ENCODE peak calls at places on chromosomes 12 and 14, in eight cellular contexts. One of them, this sample, is unnamed.

GRCh38 chr12:58777815-58778214 is 142.5 kb downstream of the LRIG3 start:
- DNase-seq in GM12878: no peak
- DNase-seq in transverse colon: no peak
- DNase-seq in GM23338: no peak
- DNase-seq in breast epithelium: no peak
- DNase-seq in HCT116: no peak
- DNase-seq in SK-N-SH: no peak
- DNase-seq in vagina: no peak
- DNase-seq in this sample: no peak

GRCh38 chr14:74474376-74474775 is 18.7 kb downstream of the NPC2 start:
- DNase-seq in GM12878: no peak
- DNase-seq in transverse colon: no peak
- DNase-seq in GM23338: no peak
- DNase-seq in breast epithelium: no peak
- DNase-seq in HCT116: no peak
- DNase-seq in SK-N-SH: no peak
- DNase-seq in vagina: no peak
- DNase-seq in this sample: no peak

GRCh38 chr14:56195727-56196126 is 77.5 kb downstream of the PELI2 start:
- DNase-seq in GM12878: peak
- DNase-seq in transverse colon: peak
- DNase-seq in GM23338: no peak
- DNase-seq in breast epithelium: no peak
- DNase-seq in HCT116: no peak
- DNase-seq in SK-N-SH: no peak
- DNase-seq in vagina: no peak
- DNase-seq in this sample: no peak

GRCh38 chr12:3214508-3215365 is 137.6 kb downstream of the TSPAN9 start:
- DNase-seq in GM12878: no peak
- DNase-seq in transverse colon: no peak
- DNase-seq in GM23338: peak
- DNase-seq in breast epithelium: no peak
- DNase-seq in HCT116: no peak
- DNase-seq in SK-N-SH: no peak
- DNase-seq in vagina: no peak
- DNase-seq in this sample: no peak

GRCh38 chr12:24133385-24133784 is 183.9 kb upstream of the SOX5 start:
- DNase-seq in GM12878: peak
- DNase-seq in transverse colon: no peak
- DNase-seq in GM23338: peak
- DNase-seq in breast epithelium: no peak
- DNase-seq in HCT116: no peak
- DNase-seq in SK-N-SH: no peak
- DNase-seq in vagina: no peak
- DNase-seq in this sample: no peak

GRCh38 chr12:1519642-1520041 is 74.7 kb downstream of the FBXL14 start:
- DNase-seq in GM12878: no peak
- DNase-seq in transverse colon: no peak
- DNase-seq in GM23338: no peak
- DNase-seq in breast epithelium: peak
- DNase-seq in HCT116: no peak
- DNase-seq in SK-N-SH: no peak
- DNase-seq in vagina: no peak
- DNase-seq in this sample: no peak

GRCh38 chr14:60563113-60563512 is 54.2 kb downstream of the SIX6 start:
- DNase-seq in GM12878: no peak
- DNase-seq in transverse colon: no peak
- DNase-seq in GM23338: no peak
- DNase-seq in breast epithelium: no peak
- DNase-seq in HCT116: no peak
- DNase-seq in SK-N-SH: no peak
- DNase-seq in vagina: no peak
- DNase-seq in this sample: no peak

GRCh38 chr14:95375539-95376109 is 55.9 kb upstream of the CLMN start:
- DNase-seq in GM12878: no peak
- DNase-seq in transverse colon: no peak
- DNase-seq in GM23338: no peak
- DNase-seq in breast epithelium: no peak
- DNase-seq in HCT116: no peak
- DNase-seq in SK-N-SH: no peak
- DNase-seq in vagina: no peak
- DNase-seq in this sample: no peak

GRCh38 chr12:16891673-16892072 is 285.7 kb upstream of the LMO3 start:
- DNase-seq in GM12878: no peak
- DNase-seq in transverse colon: no peak
- DNase-seq in GM23338: no peak
- DNase-seq in breast epithelium: no peak
- DNase-seq in HCT116: no peak
- DNase-seq in SK-N-SH: no peak
- DNase-seq in vagina: no peak
- DNase-seq in this sample: no peak

GRCh38 chr12:117333331-117334000 is 28.0 kb downstream of the NOS1 start:
- DNase-seq in GM12878: no peak
- DNase-seq in transverse colon: no peak
- DNase-seq in GM23338: no peak
- DNase-seq in breast epithelium: no peak
- DNase-seq in HCT116: no peak
- DNase-seq in SK-N-SH: peak
- DNase-seq in vagina: no peak
- DNase-seq in this sample: no peak

GRCh38 chr12:52691076-52691764 is 11.0 kb upstream of the KRT1 start:
- DNase-seq in GM12878: no peak
- DNase-seq in transverse colon: peak
- DNase-seq in GM23338: peak
- DNase-seq in breast epithelium: peak
- DNase-seq in HCT116: no peak
- DNase-seq in SK-N-SH: peak
- DNase-seq in vagina: no peak
- DNase-seq in this sample: no peak
- H3K4me3 ChIP-seq in GM12878: no peak
- H3K4me3 ChIP-seq in transverse colon: peak
- H3K4me3 ChIP-seq in GM23338: peak
- H3K4me3 ChIP-seq in breast epithelium: peak
- H3K4me3 ChIP-seq in HCT116: no peak
- H3K4me3 ChIP-seq in SK-N-SH: no peak
- H3K4me3 ChIP-seq in vagina: peak
- H3K4me3 ChIP-seq in this sample: no peak

DNA sequence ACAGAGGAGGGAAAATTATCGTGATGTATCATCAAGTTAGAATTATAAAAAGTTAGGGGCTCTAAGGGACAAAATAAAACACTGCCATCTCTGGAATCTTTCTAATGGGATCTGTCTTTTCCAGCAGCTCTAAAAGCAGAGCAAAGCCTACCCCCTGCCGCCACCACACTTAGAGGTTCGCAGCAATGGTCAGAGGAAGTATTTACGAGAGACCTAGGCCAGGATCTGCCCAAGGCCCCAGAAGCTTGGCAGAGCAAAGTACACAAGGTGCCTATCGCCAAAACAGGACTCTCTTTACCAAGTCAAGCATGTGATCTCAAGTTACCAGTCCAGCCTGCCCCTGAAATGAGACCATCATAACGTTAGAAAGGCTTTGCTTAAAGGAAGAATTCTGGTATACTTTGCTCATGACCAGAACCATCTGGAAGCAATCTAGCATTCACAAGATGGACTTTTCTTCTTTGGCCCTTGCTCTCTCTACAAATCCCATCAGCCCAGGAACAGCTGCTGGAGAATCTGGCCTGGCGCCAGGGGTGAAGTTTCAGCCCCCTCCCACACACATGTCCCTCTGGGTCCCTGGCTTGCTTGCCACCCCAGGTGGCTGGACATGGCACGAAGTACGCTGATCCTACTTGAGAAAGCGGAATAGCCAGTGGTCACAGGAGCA is 220.4 kb downstream of the PPM1H start:
- DNase-seq in GM12878: no peak
- DNase-seq in transverse colon: no peak
- DNase-seq in GM23338: no peak
- DNase-seq in breast epithelium: no peak
- DNase-seq in HCT116: no peak
- DNase-seq in SK-N-SH: peak
- DNase-seq in vagina: no peak
- DNase-seq in this sample: no peak
- H3K27ac ChIP-seq in GM12878: no peak
- H3K27ac ChIP-seq in transverse colon: no peak
- H3K27ac ChIP-seq in GM23338: peak
- H3K27ac ChIP-seq in breast epithelium: peak
- H3K27ac ChIP-seq in HCT116: no peak
- H3K27ac ChIP-seq in SK-N-SH: no peak
- H3K27ac ChIP-seq in vagina: peak
- H3K27ac ChIP-seq in this sample: no peak

GRCh38 chr14:81436296-81437138 is 36.4 kb upstream of the STON2 start:
- DNase-seq in GM12878: no peak
- DNase-seq in transverse colon: peak
- DNase-seq in GM23338: peak
- DNase-seq in breast epithelium: peak
- DNase-seq in HCT116: peak
- DNase-seq in SK-N-SH: peak
- DNase-seq in vagina: no peak
- DNase-seq in this sample: no peak
- TF ChIP-seq POLR2AphosphoS5 in GM12878: no peak
- TF ChIP-seq POLR2AphosphoS5 in transverse colon: no peak
- TF ChIP-seq POLR2AphosphoS5 in GM23338: peak
- TF ChIP-seq POLR2AphosphoS5 in breast epithelium: peak
- TF ChIP-seq POLR2AphosphoS5 in HCT116: no peak
- TF ChIP-seq POLR2AphosphoS5 in SK-N-SH: no peak
- TF ChIP-seq POLR2AphosphoS5 in vagina: no peak
- TF ChIP-seq POLR2AphosphoS5 in this sample: no peak

DNA sequence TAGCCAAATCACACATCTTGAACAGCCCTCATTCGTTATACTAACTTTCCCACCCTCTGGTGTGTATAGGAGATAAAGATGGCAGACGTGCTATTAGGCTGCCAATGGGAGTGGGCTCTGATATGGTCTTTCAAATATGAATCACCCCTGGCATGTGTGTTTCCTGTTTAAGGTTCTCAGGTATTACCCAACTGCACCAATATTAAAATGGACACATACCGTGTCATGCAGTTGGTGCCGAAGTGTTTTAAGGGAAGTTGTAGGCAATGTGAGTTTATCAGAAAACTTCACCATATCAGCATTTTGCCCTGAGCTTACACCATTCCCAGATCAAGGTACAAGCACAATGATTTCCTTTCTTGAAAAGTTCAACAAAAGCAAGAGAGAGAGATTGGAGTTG is 33.5 kb downstream of the CHST11 start:
- DNase-seq in GM12878: no peak
- DNase-seq in transverse colon: no peak
- DNase-seq in GM23338: no peak
- DNase-seq in breast epithelium: no peak
- DNase-seq in HCT116: no peak
- DNase-seq in SK-N-SH: no peak
- DNase-seq in vagina: no peak
- DNase-seq in this sample: peak
- H3K4me3 ChIP-seq in GM12878: no peak
- H3K4me3 ChIP-seq in transverse colon: no peak
- H3K4me3 ChIP-seq in GM23338: no peak
- H3K4me3 ChIP-seq in breast epithelium: no peak
- H3K4me3 ChIP-seq in HCT116: no peak
- H3K4me3 ChIP-seq in SK-N-SH: no peak
- H3K4me3 ChIP-seq in vagina: no peak
- H3K4me3 ChIP-seq in this sample: no peak

DNA sequence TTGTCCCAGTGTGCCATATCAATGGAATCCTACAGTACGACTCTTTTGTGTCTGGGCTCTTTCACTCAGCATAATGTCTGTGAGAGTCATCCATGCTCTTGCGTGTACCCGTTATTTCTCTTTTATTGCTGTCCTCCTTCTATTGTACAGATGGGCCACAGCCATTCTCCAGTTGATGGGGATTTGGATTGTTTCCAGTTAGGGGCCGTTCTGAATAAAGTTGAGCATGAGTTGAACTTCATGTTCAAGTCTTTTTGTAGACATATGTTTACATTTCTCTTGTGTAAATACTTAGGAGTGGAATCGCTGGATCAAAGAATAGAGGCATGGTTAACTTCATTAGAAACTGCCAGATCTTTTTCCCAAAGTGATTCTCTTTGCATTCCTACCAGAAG is 38.4 kb downstream of the MYO1H start:
- DNase-seq in GM12878: no peak
- DNase-seq in transverse colon: no peak
- DNase-seq in GM23338: no peak
- DNase-seq in breast epithelium: no peak
- DNase-seq in HCT116: no peak
- DNase-seq in SK-N-SH: no peak
- DNase-seq in vagina: no peak
- DNase-seq in this sample: no peak
- H3K27ac ChIP-seq in GM12878: no peak
- H3K27ac ChIP-seq in transverse colon: no peak
- H3K27ac ChIP-seq in GM23338: no peak
- H3K27ac ChIP-seq in breast epithelium: no peak
- H3K27ac ChIP-seq in HCT116: no peak
- H3K27ac ChIP-seq in SK-N-SH: no peak
- H3K27ac ChIP-seq in vagina: no peak
- H3K27ac ChIP-seq in this sample: no peak